ENCODE peak calls at places on chromosomes 7 and 10, in seven cellular contexts. B, G, N, Q, I, L and Y are unnamed samples.

GRCh38 chr7:17126413-17127374 is 171.8 kb upstream of the AHR start:
- DNase-seq in B (no peak), G (no peak), N (no peak), Q (no peak), I (no peak), L (no peak), Y (no peak)

GRCh38 chr10:68938117-68938516 is 17.9 kb upstream of the DDX21 start:
- DNase-seq in B (no peak), G (no peak), N (no peak), Q (peak), I (no peak), L (no peak), Y (no peak)

GRCh38 chr7:106774213-106774767 is 90.8 kb upstream of the PIK3CG start:
- DNase-seq in B (no peak), G (no peak), N (no peak), Q (no peak), I (no peak), L (no peak), Y (no peak)

GRCh38 chr10:34936061-34936460 is 121.0 kb upstream of the PARD3 start:
- DNase-seq in B (no peak), G (no peak), N (no peak), Q (no peak), I (no peak), L (no peak), Y (no peak)

GRCh38 chr10:46995234-46995633 is 84.0 kb downstream of the PTPN20 start:
- DNase-seq in B (no peak), G (peak), N (no peak), Q (no peak), I (no peak), L (no peak), Y (no peak)

GRCh38 chr7:3267928-3268690 is 32.9 kb upstream of the SDK1 start:
- DNase-seq in B (no peak), G (no peak), N (no peak), Q (peak), I (no peak), L (peak), Y (no peak)

GRCh38 chr10:132249824-132250375 is 57.9 kb downstream of the STK32C start:
- DNase-seq in B (no peak), G (no peak), N (no peak), Q (no peak), I (no peak), L (no peak), Y (no peak)

GRCh38 chr7:23438171-23438570 is 32.1 kb downstream of the IGF2BP3 start:
- DNase-seq in B (no peak), G (no peak), N (no peak), Q (no peak), I (no peak), L (no peak), Y (no peak)

GRCh38 chr10:70960316-70960715 is 72.0 kb upstream of the PCBD1 start:
- DNase-seq in B (no peak), G (no peak), N (no peak), Q (no peak), I (no peak), L (no peak), Y (no peak)

GRCh38 chr10:108735380-108735779 is 1187.9 kb downstream of the XPNPEP1 start:
- DNase-seq in B (no peak), G (no peak), N (no peak), Q (no peak), I (no peak), L (no peak), Y (no peak)

GRCh38 chr7:21767300-21767900 is 178.3 kb downstream of the CDCA7L start:
- DNase-seq in B (no peak), G (no peak), N (peak), Q (peak), I (peak), L (peak), Y (no peak)

GRCh38 chr10:102460836-102461186 is 9.5 kb upstream of the C10orf95 start:
- DNase-seq in B (no peak), G (no peak), N (no peak), Q (no peak), I (no peak), L (no peak), Y (peak)

GRCh38 chr7:116426428-116427156 is 72.9 kb upstream of the CAV2 start:
- DNase-seq in B (no peak), G (no peak), N (no peak), Q (peak), I (no peak), L (peak), Y (no peak)
- TF ChIP-seq POLR2A in B (no peak), G (no peak), N (no peak), Q (no peak), I (no peak), L (no peak), Y (no peak)

DNA sequence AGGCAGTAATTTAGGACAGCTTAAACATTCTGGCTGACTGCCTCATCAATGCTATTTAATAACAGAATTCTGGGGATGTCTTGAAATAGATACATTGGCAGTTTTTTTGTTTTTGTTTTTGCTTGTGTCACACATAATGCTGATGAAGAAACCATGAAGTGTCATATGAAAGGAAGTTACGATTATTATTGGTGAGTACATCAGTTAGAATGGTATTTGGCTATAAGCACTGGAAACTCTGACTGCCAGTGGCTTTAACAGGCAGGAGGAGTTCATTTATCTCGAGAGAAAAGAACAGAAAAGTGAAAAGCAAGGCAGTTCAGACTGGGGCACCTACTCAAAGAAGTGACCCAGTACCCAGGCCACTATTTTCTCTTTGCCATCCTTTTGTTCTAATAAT is 18.1 kb downstream of the LSM8 start:
- DNase-seq in B (no peak), G (no peak), N (no peak), Q (no peak), I (no peak), L (no peak), Y (no peak)
- TF ChIP-seq POLR2A in B (no peak), G (no peak), N (no peak), Q (no peak), I (no peak), L (no peak), Y (no peak)

GRCh38 chr7:151251926-151252835 is 3.7 kb upstream of the SMARCD3 start:
- DNase-seq in B (no peak), G (peak), N (no peak), Q (peak), I (no peak), L (peak), Y (no peak)
- TF ChIP-seq POLR2A in B (no peak), G (peak), N (peak), Q (peak), I (no peak), L (peak), Y (no peak)

GRCh38 chr7:70762697-70763096 is 369.2 kb upstream of the GALNT17 start:
- DNase-seq in B (no peak), G (no peak), N (no peak), Q (no peak), I (no peak), L (no peak), Y (no peak)

GRCh38 chr7:70764701-70765208 is 367.2 kb upstream of the GALNT17 start:
- DNase-seq in B (no peak), G (no peak), N (no peak), Q (no peak), I (no peak), L (no peak), Y (no peak)

GRCh38 chr7:70765651-70766050 is 366.3 kb upstream of the GALNT17 start:
- DNase-seq in B (no peak), G (no peak), N (no peak), Q (no peak), I (no peak), L (no peak), Y (no peak)

GRCh38 chr7:70766109-70766508 is 365.8 kb upstream of the GALNT17 start:
- DNase-seq in B (no peak), G (no peak), N (no peak), Q (no peak), I (no peak), L (no peak), Y (no peak)

GRCh38 chr7:70764004-70764691 is 367.8 kb upstream of the GALNT17 start:
- DNase-seq in B (no peak), G (no peak), N (no peak), Q (no peak), I (no peak), L (no peak), Y (no peak)
- TF ChIP-seq POLR2A in B (no peak), G (no peak), N (no peak), Q (no peak), I (no peak), L (no peak), Y (no peak)

DNA sequence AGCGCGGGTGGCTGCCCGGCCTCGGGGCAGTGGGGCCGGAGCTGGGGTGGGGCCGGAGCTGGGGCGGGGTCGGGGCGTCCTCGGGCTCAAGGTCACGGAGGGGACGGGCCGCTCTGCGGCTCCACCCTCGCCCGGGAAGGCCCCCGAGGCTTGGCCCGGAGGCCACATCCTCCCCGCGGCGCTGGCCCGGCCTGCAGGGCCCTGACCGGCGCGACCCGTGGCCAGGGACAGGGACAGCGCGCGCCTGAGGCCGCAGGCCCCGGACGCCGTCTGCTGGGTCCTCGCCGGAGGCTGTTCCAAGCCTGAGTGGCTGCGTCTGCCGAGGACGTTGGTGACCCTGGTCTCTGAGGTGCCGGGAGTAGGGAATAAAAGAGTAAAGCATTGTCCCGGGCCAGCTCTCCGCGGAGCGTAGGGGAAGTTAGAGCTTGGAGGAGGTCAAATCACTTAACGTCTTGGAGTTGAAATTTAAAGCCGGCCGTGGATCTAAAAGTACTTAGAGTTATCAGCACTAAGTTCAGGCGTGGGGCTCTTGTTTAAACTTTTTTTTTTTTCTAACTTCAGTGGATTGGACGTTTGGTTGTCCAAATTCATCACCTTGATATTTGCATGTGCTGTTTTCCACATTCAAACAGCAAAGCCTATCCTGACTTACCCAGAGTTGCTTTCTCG is 551 bp downstream of the NIPSNAP2 start:
- DNase-seq in B (peak), G (no peak), N (peak), Q (peak), I (peak), L (no peak), Y (peak)
- TF ChIP-seq POLR2A in B (peak), G (peak), N (no peak), Q (no peak), I (no peak), L (peak), Y (no peak)

DNA sequence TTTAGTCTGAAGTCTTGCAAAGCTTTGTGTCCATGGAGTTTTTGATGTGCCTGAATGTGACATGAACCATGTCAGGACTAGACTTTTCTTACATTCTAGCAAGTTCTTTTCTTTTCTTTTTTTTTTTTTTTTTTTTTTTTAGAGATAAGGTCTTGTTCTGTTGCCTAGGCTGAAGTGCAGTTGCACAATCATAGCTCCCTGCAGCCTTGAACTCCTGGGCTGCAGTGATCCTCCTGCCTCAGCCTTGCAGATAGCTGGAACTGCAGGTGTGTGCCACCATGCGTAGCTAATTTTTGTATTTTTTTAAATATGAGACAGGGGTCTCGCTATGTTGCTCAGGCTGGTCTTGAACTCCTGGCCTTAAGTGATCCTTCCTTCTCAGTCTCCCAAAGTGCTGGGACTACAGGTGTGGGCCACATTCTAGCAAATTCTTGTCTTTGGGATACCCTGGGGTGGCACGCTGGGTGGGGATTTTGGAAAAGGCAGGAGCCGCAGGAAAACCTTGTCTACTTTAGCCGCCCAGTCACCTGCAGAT is 152.8 kb downstream of the SVIL start:
- DNase-seq in B (no peak), G (no peak), N (no peak), Q (no peak), I (no peak), L (no peak), Y (no peak)
- TF ChIP-seq POLR2A in B (no peak), G (no peak), N (no peak), Q (no peak), I (no peak), L (no peak), Y (no peak)

DNA sequence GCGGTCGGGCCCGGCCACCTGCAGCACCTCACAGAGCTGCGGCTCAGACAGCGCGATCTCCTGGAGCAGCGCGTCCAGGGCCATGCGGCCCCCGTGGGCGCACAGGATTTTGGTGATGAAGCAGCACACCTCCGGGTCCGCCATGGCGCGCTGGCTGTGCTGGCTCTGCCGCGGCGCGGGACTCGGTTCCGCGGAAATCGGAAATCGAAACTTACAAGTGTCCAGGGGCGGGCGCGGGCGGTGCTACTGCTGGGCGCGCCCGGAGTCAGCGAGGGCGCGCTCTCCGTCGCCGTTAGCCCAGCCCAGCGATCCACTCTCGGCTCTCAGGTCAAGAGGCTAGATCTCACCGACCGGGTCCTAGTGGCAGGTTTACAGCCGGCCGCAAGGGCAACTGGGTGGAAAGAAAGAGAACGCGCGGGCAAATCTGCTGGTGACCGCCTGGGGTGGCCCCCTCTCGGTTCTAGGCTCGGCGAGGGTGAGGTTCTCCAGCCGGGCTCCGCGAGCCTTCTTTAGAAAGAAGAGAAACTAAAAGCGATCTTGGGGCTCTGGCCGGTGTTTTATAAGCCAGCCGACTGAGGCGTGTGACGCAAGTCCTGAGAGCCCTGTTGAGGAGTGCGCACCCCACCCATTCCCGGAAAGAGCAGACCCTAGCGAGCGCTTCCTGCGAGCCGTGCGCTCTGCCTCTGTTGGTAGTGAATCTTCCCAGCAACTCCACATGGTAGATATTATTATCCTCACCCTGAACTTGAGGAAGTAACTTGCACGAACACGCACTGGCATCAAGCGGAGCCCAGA is at the start of gene ZC3HAV1:
- DNase-seq in B (peak), G (peak), N (peak), Q (peak), I (peak), L (peak), Y (peak)
- TF ChIP-seq POLR2A in B (peak), G (peak), N (peak), Q (peak), I (peak), L (peak), Y (peak)

DNA sequence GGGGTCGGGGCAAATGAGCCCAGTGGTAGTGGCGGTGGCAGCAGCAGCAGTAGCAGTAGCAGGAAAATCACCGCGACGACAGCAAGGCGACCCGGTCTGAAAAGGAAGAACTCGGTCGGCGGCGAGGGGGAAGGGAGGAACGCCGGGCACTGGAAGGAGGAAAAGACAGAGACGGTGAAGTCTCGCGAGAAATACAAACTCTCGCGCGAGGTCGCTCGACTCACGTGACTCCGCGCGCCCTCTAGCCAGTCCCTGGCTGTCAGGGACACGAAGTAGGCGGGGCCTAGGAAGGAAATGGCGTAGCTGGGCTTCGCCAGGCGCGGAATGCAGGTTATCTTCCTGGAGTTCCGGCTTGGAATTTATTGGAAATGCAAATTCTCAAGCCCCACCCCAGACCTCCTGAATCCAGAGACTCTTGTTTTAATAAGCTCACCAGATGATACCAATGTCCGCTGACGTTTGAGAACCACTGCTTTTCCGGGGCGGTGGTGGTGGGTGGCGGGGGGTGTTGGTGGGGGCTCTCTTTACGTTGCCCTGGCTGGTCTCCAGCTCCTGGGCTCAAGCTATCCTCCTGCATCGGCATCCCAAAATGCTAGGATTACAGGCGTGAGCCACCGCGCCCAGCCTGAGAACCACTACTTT is at the start of gene SMNDC1:
- DNase-seq in B (peak), G (peak), N (peak), Q (peak), I (peak), L (peak), Y (peak)
- TF ChIP-seq POLR2A in B (peak), G (peak), N (peak), Q (peak), I (peak), L (peak), Y (no peak)